ENCODE peak calls at places on chromosome 6, in ten cellular contexts. H is HAP-1; N is GF-D8; A is CD8-positive, alpha-beta T cell; T is hippocampal formation; F is cardiac fibroblast; O is kidney glomerular epithelial cell; I is posterior cingulate gyrus; S is SK-MEL-5; W is gastrocnemius medialis. D is an unnamed sample.

GRCh38 chr6:166402582-166403277 is 20.0 kb upstream of the MPC1 start:
- DNase-seq in T (no peak), O (no peak), A (no peak), H (no peak), N (no peak), W (no peak), F (peak), S (peak), I (no peak), D (no peak)

GRCh38 chr6:154615483-154616025 is 105.1 kb upstream of the CNKSR3 start:
- DNase-seq in N (no peak), O (no peak), F (peak), A (no peak), W (peak), S (peak), I (peak), T (peak), H (peak), D (peak)

GRCh38 chr6:37631295-37631694 is 66.4 kb downstream of the MDGA1 start:
- DNase-seq in H (no peak), T (no peak), O (no peak), S (no peak), A (no peak), W (no peak), I (no peak), N (no peak), F (no peak), D (no peak)

GRCh38 chr6:152206072-152206818 is 398.8 kb downstream of the ESR1 start:
- DNase-seq in T (no peak), H (no peak), O (no peak), N (no peak), I (no peak), F (peak), A (no peak), S (peak), W (no peak), D (no peak)

GRCh38 chr6:33023536-33023935 is 14.1 kb upstream of the HLA-DOA start:
- DNase-seq in O (no peak), T (no peak), W (no peak), A (no peak), F (no peak), N (no peak), H (no peak), I (no peak), S (no peak), D (no peak)

GRCh38 chr6:24428615-24429014 is 25.9 kb downstream of the MRS2 start:
- DNase-seq in T (no peak), I (no peak), N (no peak), W (no peak), A (no peak), S (no peak), F (peak), O (no peak), H (no peak), D (no peak)

GRCh38 chr6:166505133-166505905 is 81.2 kb downstream of the RAMACL start:
- DNase-seq in A (no peak), O (no peak), W (no peak), F (no peak), I (no peak), N (no peak), T (no peak), S (no peak), H (no peak), D (no peak)

GRCh38 chr6:29965873-29966601 is 23.7 kb downstream of the HLA-A start:
- DNase-seq in T (peak), H (no peak), F (peak), W (peak), O (peak), S (peak), A (no peak), I (peak), N (peak), D (peak)

GRCh38 chr6:109297719-109298118 is 84.5 kb downstream of the CD164 start:
- DNase-seq in N (no peak), T (no peak), S (no peak), I (no peak), A (no peak), H (no peak), O (no peak), F (no peak), W (no peak), D (no peak)

GRCh38 chr6:139109558-139109957 is 25.3 kb upstream of the HECA start:
- DNase-seq in F (peak), W (no peak), H (no peak), S (peak), N (no peak), I (no peak), O (no peak), T (no peak), A (no peak), D (no peak)

GRCh38 chr6:30130887-30131862 is 4.8 kb upstream of the TRIM40 start:
- DNase-seq in S (peak), F (peak), W (peak), A (peak), N (peak), H (peak), O (peak), T (peak), I (peak), D (peak)

GRCh38 chr6:89353118-89353556 is 615 bp upstream of the UBE2J1 start:
- DNase-seq in A (no peak), W (no peak), T (no peak), I (no peak), O (peak), N (no peak), H (no peak), S (no peak), F (no peak), D (no peak)

GRCh38 chr6:15254074-15254975 is 8.5 kb downstream of the JARID2 start:
- DNase-seq in N (peak), H (no peak), I (no peak), F (peak), S (peak), O (no peak), W (no peak), T (peak), A (no peak), D (no peak)

GRCh38 chr6:39051399-39052122 is 3.0 kb downstream of the GLP1R start:
- DNase-seq in I (no peak), T (no peak), O (no peak), N (no peak), F (no peak), W (no peak), A (no peak), H (no peak), S (no peak), D (no peak)

GRCh38 chr6:65182681-65183080 is 524.3 kb downstream of the EYS start:
- DNase-seq in W (no peak), T (no peak), N (no peak), S (no peak), A (no peak), I (no peak), H (no peak), O (peak), F (peak), D (no peak)

GRCh38 chr6:29568021-29568420 is 8.5 kb upstream of the UBD start:
- DNase-seq in A (no peak), I (no peak), N (no peak), T (no peak), F (no peak), H (no peak), S (no peak), W (no peak), O (no peak), D (no peak)

D was measured in prostate gland.